ENCODE peak calls at places on chromosomes 1 and 21, in six cellular contexts. P, X, Y, U, S and H are unnamed samples.

GRCh38 chr1:246199086-246199485 is 308.0 kb downstream of the SMYD3 start:
- DNase-seq in P (no peak), X (no peak), Y (no peak), U (peak), S (no peak), H (no peak)

GRCh38 chr1:115505157-115505571 is 136.6 kb upstream of the VANGL1 start:
- DNase-seq in P (no peak), X (no peak), Y (no peak), U (no peak), S (peak), H (no peak)

GRCh38 chr1:197200468-197200899 is 54.0 kb upstream of the ASPM start:
- DNase-seq in P (no peak), X (peak), Y (no peak), U (no peak), S (no peak), H (no peak)

GRCh38 chr21:45473496-45474322 is 68.5 kb downstream of the SLC19A1 start:
- DNase-seq in P (no peak), X (no peak), Y (no peak), U (no peak), S (no peak), H (no peak)

GRCh38 chr21:28018213-28018612 is 974.5 kb downstream of the LTN1 start:
- DNase-seq in P (no peak), X (no peak), Y (no peak), U (no peak), S (no peak), H (no peak)

GRCh38 chr1:22221233-22221780 is 78.4 kb upstream of the WNT4 start:
- DNase-seq in P (no peak), X (no peak), Y (no peak), U (no peak), S (no peak), H (no peak)

GRCh38 chr1:56688522-56689026 is 43.5 kb downstream of the PRKAA2 start:
- DNase-seq in P (no peak), X (no peak), Y (no peak), U (peak), S (peak), H (peak)

GRCh38 chr21:46151989-46152938 is 3.1 kb downstream of the FTCD start:
- DNase-seq in P (no peak), X (no peak), Y (peak), U (no peak), S (no peak), H (no peak)

GRCh38 chr1:1869459-1869858 is 21.4 kb downstream of the GNB1 start:
- DNase-seq in P (no peak), X (no peak), Y (no peak), U (no peak), S (no peak), H (no peak)

GRCh38 chr1:2275796-2276536 is 47.8 kb downstream of the SKI start:
- DNase-seq in P (no peak), X (no peak), Y (no peak), U (no peak), S (no peak), H (no peak)

GRCh38 chr1:67468066-67468718 is 38.0 kb upstream of the SERBP1 start:
- DNase-seq in P (no peak), X (no peak), Y (no peak), U (no peak), S (no peak), H (peak)

GRCh38 chr1:45243476-45244343 is 37.3 kb upstream of the ZSWIM5 start:
- DNase-seq in P (no peak), X (no peak), Y (no peak), U (no peak), S (no peak), H (no peak)

GRCh38 chr1:245698860-245699259 is 544.1 kb downstream of the KIF26B start:
- DNase-seq in P (no peak), X (no peak), Y (no peak), U (no peak), S (no peak), H (no peak)

GRCh38 chr1:210883821-210884220 is 250.1 kb downstream of the KCNH1 start:
- DNase-seq in P (no peak), X (no peak), Y (no peak), U (no peak), S (no peak), H (no peak)

GRCh38 chr1:226660410-226661182 is 78.5 kb downstream of the ITPKB start:
- DNase-seq in P (no peak), X (no peak), Y (no peak), U (no peak), S (no peak), H (no peak)

GRCh38 chr21:31348188-31348587 is 4.1 kb upstream of the TIAM1 start:
- DNase-seq in P (no peak), X (no peak), Y (no peak), U (no peak), S (no peak), H (no peak)

GRCh38 chr21:31484219-31484618 is 140.2 kb upstream of the TIAM1 start:
- DNase-seq in P (no peak), X (no peak), Y (no peak), U (no peak), S (no peak), H (no peak)

GRCh38 chr1:42175314-42176054 is 10.9 kb upstream of the GUCA2A start:
- DNase-seq in P (no peak), X (no peak), Y (no peak), U (no peak), S (no peak), H (no peak)

GRCh38 chr1:246837418-246838117 is 94.2 kb downstream of the AHCTF1 start:
- DNase-seq in P (no peak), X (no peak), Y (no peak), U (no peak), S (peak), H (no peak)